ENCODE peak calls at places on chromosomes 1 and 21, in six cellular contexts. C, F, Z, M, V and K are unnamed samples.

GRCh38 chr1:31714442-31715096 is 10.8 kb upstream of the COL16A1 start:
- DNase-seq in C (peak; percentile 74), F (peak; percentile 65), Z (no peak), M (peak; percentile 43), V (no peak), K (no peak)

GRCh38 chr1:15370781-15371467 is 38.8 kb upstream of the EFHD2 start:
- DNase-seq in C (no peak), F (no peak), Z (no peak), M (no peak), V (peak; percentile 52), K (no peak)

GRCh38 chr1:16905856-16906702 is 10.3 kb downstream of the RNU1-2 start:
- DNase-seq in C (no peak), F (no peak), Z (no peak), M (peak; percentile 51), V (no peak), K (no peak)

GRCh38 chr1:164659621-164660414 is 100.8 kb downstream of the PBX1 start:
- DNase-seq in C (peak; percentile 55), F (no peak), Z (no peak), M (no peak), V (no peak), K (no peak)

GRCh38 chr1:41870076-41870562 is 48.6 kb downstream of the HIVEP3 start:
- DNase-seq in C (no peak), F (peak; percentile 67), Z (no peak), M (peak; percentile 68), V (no peak), K (no peak)

GRCh38 chr1:202798260-202798659 is 10.0 kb downstream of the KDM5B start:
- DNase-seq in C (no peak), F (no peak), Z (no peak), M (no peak), V (no peak), K (no peak)

GRCh38 chr1:62364726-62365125 is 45.5 kb upstream of the KANK4 start:
- DNase-seq in C (no peak), F (no peak), Z (no peak), M (no peak), V (no peak), K (no peak)

GRCh38 chr21:25079053-25079452 is 528.2 kb downstream of the MRPL39 start:
- DNase-seq in C (no peak), F (no peak), Z (no peak), M (no peak), V (no peak), K (no peak)

GRCh38 chr1:211468595-211468994 is 23.4 kb downstream of the RD3 start:
- DNase-seq in C (no peak), F (no peak), Z (no peak), M (no peak), V (no peak), K (no peak)